ENCODE peak calls at places on chromosomes 7 and 10, in five cellular contexts. One of them, this sample, is unnamed.

GRCh38 chr7:100486753-100487446 is 3.2 kb downstream of the NYAP1 start:
- DNase-seq in PC-9: no peak
- DNase-seq in H9: peak
- DNase-seq in hepatocyte: peak
- DNase-seq in A549: peak
- DNase-seq in this sample: peak

GRCh38 chr10:29204119-29204518 is 84.8 kb upstream of the LYZL1 start:
- DNase-seq in PC-9: no peak
- DNase-seq in hepatocyte: peak
- DNase-seq in A549: no peak
- DNase-seq in H9: peak
- DNase-seq in this sample: peak

GRCh38 chr10:63157845-63158624 is 24.9 kb downstream of the NRBF2 start:
- DNase-seq in hepatocyte: peak
- DNase-seq in A549: peak
- DNase-seq in PC-9: peak
- DNase-seq in H9: peak
- DNase-seq in this sample: peak

GRCh38 chr10:127872011-127872741 is 20.6 kb downstream of the CLRN3 start:
- DNase-seq in PC-9: no peak
- DNase-seq in hepatocyte: no peak
- DNase-seq in A549: no peak
- DNase-seq in H9: no peak
- DNase-seq in this sample: no peak

GRCh38 chr10:113131611-113132330 is 181.7 kb downstream of the TCF7L2 start:
- DNase-seq in hepatocyte: no peak
- DNase-seq in H9: no peak
- DNase-seq in PC-9: no peak
- DNase-seq in A549: peak
- DNase-seq in this sample: no peak

GRCh38 chr7:25659841-25660240 is 431.6 kb upstream of the NPVF start:
- DNase-seq in PC-9: no peak
- DNase-seq in H9: no peak
- DNase-seq in A549: no peak
- DNase-seq in hepatocyte: no peak
- DNase-seq in this sample: no peak

GRCh38 chr10:11282156-11282555 is 264.5 kb downstream of the CELF2 start:
- DNase-seq in hepatocyte: no peak
- DNase-seq in H9: no peak
- DNase-seq in A549: no peak
- DNase-seq in PC-9: no peak
- DNase-seq in this sample: no peak

GRCh38 chr10:52609601-52610240 is 162.9 kb downstream of the MBL2 start:
- DNase-seq in PC-9: no peak
- DNase-seq in hepatocyte: no peak
- DNase-seq in A549: no peak
- DNase-seq in H9: no peak
- DNase-seq in this sample: no peak

GRCh38 chr10:113347508-113347907 is 205.3 kb upstream of the HABP2 start:
- DNase-seq in A549: no peak
- DNase-seq in H9: no peak
- DNase-seq in hepatocyte: no peak
- DNase-seq in PC-9: no peak
- DNase-seq in this sample: no peak

GRCh38 chr7:98556288-98556687 is 60.8 kb upstream of the NPTX2 start:
- DNase-seq in hepatocyte: no peak
- DNase-seq in PC-9: no peak
- DNase-seq in H9: no peak
- DNase-seq in A549: no peak
- DNase-seq in this sample: no peak

GRCh38 chr7:31553636-31554035 is 39.7 kb downstream of the ITPRID1 start:
- DNase-seq in H9: no peak
- DNase-seq in hepatocyte: peak
- DNase-seq in A549: no peak
- DNase-seq in PC-9: no peak
- DNase-seq in this sample: peak

GRCh38 chr7:95491634-95492314 is 6.0 kb downstream of the ASB4 start:
- DNase-seq in A549: peak
- DNase-seq in H9: peak
- DNase-seq in PC-9: peak
- DNase-seq in hepatocyte: peak
- DNase-seq in this sample: peak

GRCh38 chr7:34175837-34176236 is 270.5 kb downstream of the BMPER start:
- DNase-seq in H9: no peak
- DNase-seq in PC-9: no peak
- DNase-seq in A549: no peak
- DNase-seq in hepatocyte: no peak
- DNase-seq in this sample: no peak

GRCh38 chr7:78605131-78605530 is 806.6 kb downstream of the PHTF2 start:
- DNase-seq in PC-9: no peak
- DNase-seq in hepatocyte: no peak
- DNase-seq in A549: no peak
- DNase-seq in H9: no peak
- DNase-seq in this sample: peak

GRCh38 chr7:39130740-39131538 is 153.2 kb downstream of the POU6F2 start:
- DNase-seq in H9: no peak
- DNase-seq in hepatocyte: no peak
- DNase-seq in PC-9: no peak
- DNase-seq in A549: no peak
- DNase-seq in this sample: no peak

GRCh38 chr10:65570143-65571010 is 1355.5 kb upstream of the LRRTM3 start:
- DNase-seq in A549: peak
- DNase-seq in H9: peak
- DNase-seq in PC-9: peak
- DNase-seq in hepatocyte: peak
- DNase-seq in this sample: peak
- H3K4me2 ChIP-seq in A549: peak
- H3K4me2 ChIP-seq in H9: peak
- H3K4me2 ChIP-seq in PC-9: peak
- H3K4me2 ChIP-seq in hepatocyte: peak
- H3K4me2 ChIP-seq in this sample: peak

GRCh38 chr10:96661632-96662031 is 58.7 kb downstream of the PIK3AP1 start:
- DNase-seq in PC-9: no peak
- DNase-seq in A549: no peak
- DNase-seq in hepatocyte: no peak
- DNase-seq in H9: no peak
- DNase-seq in this sample: no peak
- H3K4me2 ChIP-seq in PC-9: no peak
- H3K4me2 ChIP-seq in A549: no peak
- H3K4me2 ChIP-seq in hepatocyte: no peak
- H3K4me2 ChIP-seq in H9: no peak
- H3K4me2 ChIP-seq in this sample: no peak

DNA sequence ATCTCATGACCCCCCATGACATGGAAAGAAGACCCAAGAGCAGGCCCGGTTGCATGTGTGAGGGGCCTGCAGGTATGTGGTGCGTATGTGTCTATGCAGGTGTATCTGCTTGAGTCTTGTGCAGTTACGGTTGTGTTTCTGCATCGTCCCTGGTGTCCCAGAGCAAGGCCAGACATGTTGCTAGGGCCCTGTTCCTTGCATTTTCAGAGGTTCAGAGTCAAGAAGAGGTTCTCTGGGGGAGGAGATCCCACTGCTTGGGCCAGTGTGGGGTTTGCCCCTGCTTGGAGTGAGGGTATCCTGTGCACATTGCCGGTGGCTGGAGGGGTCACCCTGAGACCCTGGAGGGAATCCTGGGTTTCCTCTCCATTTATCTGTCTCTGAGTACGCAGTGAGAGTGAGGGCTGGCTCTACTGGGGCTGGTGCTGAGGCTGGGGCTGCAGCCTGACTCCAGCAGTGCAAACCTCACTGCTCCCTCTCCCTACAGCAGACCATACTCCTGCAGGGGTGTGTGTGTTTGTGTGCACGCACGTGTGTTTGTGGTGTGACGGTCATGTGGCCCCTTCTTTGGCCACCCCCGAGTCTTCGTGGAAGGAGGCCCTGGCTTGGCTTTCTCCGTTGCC is 4.1 kb downstream of the TRIM8 start:
- DNase-seq in A549: no peak
- DNase-seq in H9: no peak
- DNase-seq in PC-9: no peak
- DNase-seq in hepatocyte: no peak
- DNase-seq in this sample: no peak
- H3K4me2 ChIP-seq in A549: no peak
- H3K4me2 ChIP-seq in H9: no peak
- H3K4me2 ChIP-seq in PC-9: peak
- H3K4me2 ChIP-seq in hepatocyte: peak
- H3K4me2 ChIP-seq in this sample: no peak

GRCh38 chr7:43726466-43726865 is 2.9 kb downstream of the COA1 start:
- DNase-seq in PC-9: no peak
- DNase-seq in A549: no peak
- DNase-seq in H9: no peak
- DNase-seq in hepatocyte: no peak
- DNase-seq in this sample: no peak

GRCh38 chr7:43727494-43727893 is 1.8 kb downstream of the COA1 start:
- DNase-seq in PC-9: no peak
- DNase-seq in H9: no peak
- DNase-seq in A549: no peak
- DNase-seq in hepatocyte: no peak
- DNase-seq in this sample: no peak

GRCh38 chr7:43723002-43723331 is 6.4 kb downstream of the COA1 start:
- DNase-seq in PC-9: no peak
- DNase-seq in H9: no peak
- DNase-seq in A549: no peak
- DNase-seq in hepatocyte: no peak
- DNase-seq in this sample: no peak

GRCh38 chr7:43727003-43727402 is 2.3 kb downstream of the COA1 start:
- DNase-seq in H9: no peak
- DNase-seq in PC-9: no peak
- DNase-seq in hepatocyte: no peak
- DNase-seq in A549: no peak
- DNase-seq in this sample: no peak

GRCh38 chr7:43725251-43725650 is 4.1 kb downstream of the COA1 start:
- DNase-seq in H9: no peak
- DNase-seq in PC-9: no peak
- DNase-seq in hepatocyte: no peak
- DNase-seq in A549: no peak
- DNase-seq in this sample: no peak
- H3K4me2 ChIP-seq in H9: no peak
- H3K4me2 ChIP-seq in PC-9: no peak
- H3K4me2 ChIP-seq in hepatocyte: no peak
- H3K4me2 ChIP-seq in A549: no peak
- H3K4me2 ChIP-seq in this sample: no peak

DNA sequence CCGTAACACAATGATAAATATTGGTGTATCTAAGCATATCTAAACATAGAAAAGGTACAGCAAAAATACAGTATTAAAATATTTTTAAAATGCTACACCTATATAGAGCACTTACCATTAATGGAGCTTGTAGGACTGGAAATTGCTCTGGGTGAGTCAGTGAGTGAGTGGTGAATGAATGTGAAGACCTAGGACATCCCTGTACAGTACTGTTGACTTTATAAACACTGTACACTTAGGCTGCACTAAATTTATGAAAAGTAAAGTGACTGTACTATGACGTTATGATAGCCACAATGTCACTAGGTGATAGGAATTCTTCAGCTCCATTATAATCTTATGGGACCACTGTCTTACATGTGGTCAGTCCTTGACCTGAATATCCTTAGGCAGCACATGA is 147.0 kb downstream of the GLI3 start:
- DNase-seq in PC-9: no peak
- DNase-seq in hepatocyte: no peak
- DNase-seq in A549: no peak
- DNase-seq in H9: no peak
- DNase-seq in this sample: no peak
- H3K4me2 ChIP-seq in PC-9: no peak
- H3K4me2 ChIP-seq in hepatocyte: no peak
- H3K4me2 ChIP-seq in A549: no peak
- H3K4me2 ChIP-seq in H9: no peak
- H3K4me2 ChIP-seq in this sample: no peak